ENCODE peak calls at places on chromosomes 3 and 15, in six cellular contexts. E is cardiac muscle cell, Y is RPMI8226, V is AG04450, J is amniotic stem cell, M is non-pigmented ciliary epithelial cell. N is an unnamed sample.

GRCh38 chr3:119582178-119582577 is 2.9 kb downstream of the ADPRH start:
- DNase-seq in M (no peak), Y (no peak), V (no peak), J (no peak), E (no peak), N (no peak)

GRCh38 chr15:52217186-52217585 is 26.0 kb upstream of the GNB5 start:
- DNase-seq in J (no peak), V (no peak), Y (peak; percentile 51), E (no peak), M (no peak), N (no peak)

GRCh38 chr3:126348308-126348920 is 8.8 kb downstream of the KLF15 start:
- DNase-seq in Y (no peak), M (no peak), E (peak; percentile 23), J (no peak), V (no peak), N (no peak)

GRCh38 chr15:60101416-60101815 is 97.3 kb downstream of the FOXB1 start:
- DNase-seq in V (no peak), E (no peak), Y (no peak), J (no peak), M (no peak), N (no peak)

GRCh38 chr3:29887450-29887849 is 606.6 kb downstream of the RBMS3 start:
- DNase-seq in J (no peak), Y (no peak), M (no peak), E (no peak), V (no peak), N (no peak)

GRCh38 chr3:186014866-186015265 is 77.1 kb upstream of the TRA2B start:
- DNase-seq in Y (no peak), J (no peak), M (no peak), E (no peak), V (no peak), N (no peak)

GRCh38 chr3:151538706-151539403 is 78.0 kb upstream of the IGSF10 start:
- DNase-seq in V (no peak), J (no peak), M (no peak), E (peak; percentile 29), Y (peak; percentile 93), N (no peak)

GRCh38 chr3:5001805-5002173 is 22.6 kb downstream of the BHLHE40 start:
- DNase-seq in J (no peak), V (no peak), E (no peak), M (no peak), Y (no peak), N (no peak)

GRCh38 chr3:173617490-173617889 is 219.9 kb downstream of the NLGN1 start:
- DNase-seq in V (no peak), J (no peak), M (no peak), Y (no peak), E (no peak), N (no peak)

GRCh38 chr3:71641669-71642068 is 58.1 kb upstream of the FOXP1 start:
- DNase-seq in Y (peak; percentile 3), M (no peak), J (no peak), E (no peak), V (no peak), N (no peak)

N was measured in retinal pigment epithelial cell.